ENCODE peak calls at places on chromosomes 13 and 19, in seven cellular contexts. O is PC-9, H is neural progenitor cell, P is lower lobe of right lung, U is fibroblast of lung, Q is tibial artery, D is cardiac muscle cell. N is an unnamed sample. For H3K4me1, the result is how much of the 10 kb centered on the place peaks cover.

GRCh38 chr13:31859546-31859945 is 120.2 kb downstream of the RXFP2 start:
- DNase-seq in O (no peak), H (no peak), P (no peak), U (no peak), Q (no peak), D (no peak), N (no peak)

GRCh38 chr13:40330950-40331349 is 335.5 kb downstream of the FOXO1 start:
- DNase-seq in O (peak), H (no peak), P (no peak), U (no peak), Q (no peak), D (no peak), N (no peak)

GRCh38 chr13:34578471-34578870 is 363.6 kb upstream of the NBEA start:
- DNase-seq in O (no peak), H (no peak), P (no peak), U (no peak), Q (no peak), D (peak), N (no peak)

GRCh38 chr13:98327326-98328314 is 150.6 kb upstream of the RNF113B start:
- DNase-seq in O (no peak), H (peak), P (no peak), U (peak), Q (no peak), D (peak), N (no peak)

GRCh38 chr13:109904218-109904617 is 117.8 kb upstream of the IRS2 start:
- DNase-seq in O (no peak), H (peak), P (no peak), U (no peak), Q (no peak), D (no peak), N (no peak)

GRCh38 chr19:33798701-33799111 is 2.0 kb downstream of the KCTD15 start:
- DNase-seq in O (no peak), H (peak), P (no peak), U (peak), Q (no peak), D (peak), N (no peak)

GRCh38 chr19:32824906-32825608 is 44.5 kb downstream of the SLC7A9 start:
- DNase-seq in O (no peak), H (peak), P (no peak), U (no peak), Q (no peak), D (no peak), N (no peak)

GRCh38 chr19:41619018-41619571 is 7.8 kb downstream of the CEACAM4 start:
- DNase-seq in O (no peak), H (no peak), P (no peak), U (no peak), Q (no peak), D (no peak), N (no peak)

GRCh38 chr13:93230466-93230865 is 3.9 kb downstream of the GPC6 start:
- DNase-seq in O (no peak), H (no peak), P (no peak), U (peak), Q (no peak), D (peak), N (no peak)

GRCh38 chr19:36833430-36833829 is 4.8 kb downstream of the ZNF790 start:
- DNase-seq in O (no peak), H (no peak), P (no peak), U (no peak), Q (no peak), D (no peak), N (no peak)

GRCh38 chr13:44876782-44877324 is 112.4 kb downstream of the NUFIP1 start:
- DNase-seq in O (no peak), H (peak), P (no peak), U (no peak), Q (no peak), D (no peak), N (no peak)

GRCh38 chr13:102580552-102581169 is 16.1 kb upstream of the TPP2 start:
- DNase-seq in O (peak), H (peak), P (no peak), U (peak), Q (no peak), D (peak), N (no peak)

DNA sequence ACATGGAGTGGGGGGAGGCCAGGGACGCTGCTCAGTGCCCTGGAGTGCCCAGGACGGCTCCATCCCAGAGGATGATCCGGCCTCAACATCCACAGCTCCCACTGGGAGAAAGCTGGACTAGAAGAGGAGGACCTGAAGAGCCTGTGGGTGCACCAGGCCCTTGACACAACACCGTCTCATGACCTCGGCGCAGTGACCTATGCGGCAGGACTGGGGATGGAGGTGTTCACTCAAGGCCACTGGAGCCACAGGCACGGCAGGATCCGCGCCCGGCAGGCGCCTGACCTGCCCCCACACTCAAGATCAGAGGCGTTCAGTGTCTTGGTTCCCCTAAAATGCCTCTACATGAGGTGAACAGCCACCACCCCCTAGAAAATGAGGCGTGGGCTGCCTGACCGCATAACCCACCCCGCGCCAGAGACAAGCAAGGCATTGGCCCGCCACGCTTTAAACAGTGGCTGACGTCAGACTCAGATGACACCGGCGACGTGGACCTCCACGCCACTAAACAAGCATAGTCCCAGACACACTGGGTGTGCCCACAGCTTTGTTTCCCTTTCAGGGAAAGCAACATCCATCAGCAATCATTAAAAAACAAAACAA is 8.0 kb downstream of the SGTA start:
- DNase-seq in O (no peak), H (no peak), P (peak), U (no peak), Q (no peak), D (no peak), N (no peak)
- H3K27ac ChIP-seq in O (no peak), H (no peak), P (peak), U (no peak), Q (no peak), D (peak), N (peak)

GRCh38 chr13:99501952-99502310 is 659 bp downstream of the TM9SF2 start:
- DNase-seq in O (no peak), H (no peak), P (peak), U (peak), Q (no peak), D (peak), N (no peak)

GRCh38 chr13:99507054-99507453 is 5.8 kb downstream of the TM9SF2 start:
- DNase-seq in O (no peak), H (no peak), P (no peak), U (no peak), Q (no peak), D (no peak), N (no peak)

GRCh38 chr13:99505814-99506269 is 4.6 kb downstream of the TM9SF2 start:
- DNase-seq in O (no peak), H (no peak), P (no peak), U (peak), Q (no peak), D (peak), N (no peak)

GRCh38 chr13:99509477-99509876 is 8.2 kb downstream of the TM9SF2 start:
- DNase-seq in O (no peak), H (no peak), P (no peak), U (no peak), Q (no peak), D (no peak), N (no peak)

GRCh38 chr13:99506632-99507031 is 5.4 kb downstream of the TM9SF2 start:
- DNase-seq in O (no peak), H (no peak), P (no peak), U (no peak), Q (no peak), D (no peak), N (no peak)
- H3K4me1 ChIP-seq in O (under half), H (under half), P (half or more), U (under half), Q (half or more), D (under half), N (half or more)

DNA sequence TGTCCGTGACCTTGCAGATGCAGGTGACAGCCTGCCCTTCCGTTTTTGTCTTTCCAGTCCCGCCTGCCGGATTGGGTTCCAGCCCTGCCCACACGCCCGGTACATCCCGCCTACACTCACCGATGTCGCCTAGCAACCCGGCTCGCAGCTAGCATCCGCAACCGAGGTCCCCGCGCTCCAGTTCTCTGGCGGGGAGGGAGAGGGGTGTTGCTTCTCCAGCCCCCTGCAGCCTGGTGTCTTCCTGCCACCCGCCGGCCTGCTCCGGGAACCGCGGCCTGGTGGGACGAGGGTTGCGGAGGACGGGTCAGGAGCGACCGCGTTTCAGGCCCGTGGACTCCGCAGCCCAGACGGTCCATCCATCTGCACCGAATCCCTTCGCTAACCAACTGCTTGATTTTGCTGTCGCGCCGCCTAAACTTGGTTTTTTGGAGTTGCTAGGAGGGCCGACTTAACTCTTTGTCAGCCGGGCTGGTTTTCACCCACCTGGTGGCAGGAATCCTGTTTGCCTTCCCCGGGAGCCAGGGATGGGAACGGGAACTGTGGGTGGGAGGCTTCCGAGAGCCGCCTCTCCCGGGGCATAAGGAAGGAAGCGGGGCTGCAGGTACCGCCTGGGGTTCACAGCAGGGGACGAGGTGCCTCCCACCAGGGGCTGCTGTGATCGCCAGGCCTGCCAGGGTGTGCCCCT is 15.4 kb upstream of the MATK start:
- DNase-seq in O (no peak), H (peak), P (peak), U (no peak), Q (no peak), D (peak), N (peak)
- TF ChIP-seq CTCF in O (no peak), H (peak), P (peak), U (peak), Q (no peak), D (peak), N (no peak)

GRCh38 chr19:46764817-46765291 is 18.6 kb upstream of the STRN4 start:
- DNase-seq in O (peak), H (no peak), P (no peak), U (no peak), Q (no peak), D (no peak), N (no peak)
- H3K27ac ChIP-seq in O (no peak), H (no peak), P (no peak), U (no peak), Q (no peak), D (no peak), N (no peak)

DNA sequence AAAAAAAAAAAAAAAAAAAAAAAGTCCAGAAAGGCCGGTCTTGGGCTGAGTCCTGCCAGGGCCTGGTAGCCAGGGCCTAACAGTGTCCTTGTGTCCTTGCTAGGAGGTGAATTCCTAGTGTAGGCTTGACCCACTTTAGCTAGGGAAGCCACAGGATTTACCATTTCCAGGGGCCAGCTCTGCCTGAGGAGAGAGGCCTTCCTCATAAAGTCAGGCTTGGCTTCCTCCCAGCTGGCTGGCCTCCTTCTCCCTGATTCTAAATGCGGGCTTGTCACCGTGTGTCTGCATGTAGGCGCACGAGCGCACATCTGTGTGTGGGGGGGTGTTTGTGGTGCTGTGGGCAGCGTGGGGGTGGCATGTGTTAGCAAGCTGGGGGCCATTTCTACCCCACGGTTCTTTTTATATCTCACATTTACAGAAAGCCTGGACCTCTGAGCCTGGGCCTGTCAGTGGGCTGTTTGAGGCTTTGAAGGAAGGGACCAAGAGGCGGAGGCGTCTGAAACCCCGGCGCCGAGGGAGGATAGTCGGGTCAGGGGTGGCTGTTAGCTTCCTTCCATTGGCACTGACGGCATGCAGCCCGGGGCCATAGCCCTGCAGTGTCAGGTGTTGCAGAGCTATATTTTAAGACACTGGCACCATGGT is 31.7 kb downstream of the IER2 start:
- DNase-seq in O (no peak), H (no peak), P (peak), U (peak), Q (peak), D (peak), N (no peak)
- H3K4me1 ChIP-seq in O (under half), H (under half), P (under half), U (under half), Q (under half), D (under half), N (under half)

GRCh38 chr19:54436561-54437229 is 12.3 kb upstream of the LENG8 start:
- DNase-seq in O (no peak), H (no peak), P (no peak), U (no peak), Q (no peak), D (no peak), N (no peak)
- TF ChIP-seq CTCF in O (no peak), H (no peak), P (no peak), U (no peak), Q (no peak), D (no peak), N (no peak)

GRCh38 chr13:79808475-79808874 is 327.5 kb downstream of the NDFIP2 start:
- DNase-seq in O (no peak), H (no peak), P (no peak), U (no peak), Q (no peak), D (no peak), N (peak)

GRCh38 chr13:79810671-79811070 is 329.7 kb downstream of the NDFIP2 start:
- DNase-seq in O (peak), H (peak), P (no peak), U (peak), Q (no peak), D (peak), N (no peak)

GRCh38 chr13:79811170-79811569 is 330.2 kb downstream of the NDFIP2 start:
- DNase-seq in O (no peak), H (no peak), P (no peak), U (no peak), Q (no peak), D (no peak), N (no peak)

GRCh38 chr13:79812070-79812850 is 331.3 kb downstream of the NDFIP2 start:
- DNase-seq in O (no peak), H (no peak), P (no peak), U (no peak), Q (no peak), D (no peak), N (no peak)

GRCh38 chr13:79810018-79810417 is 329.1 kb downstream of the NDFIP2 start:
- DNase-seq in O (no peak), H (no peak), P (no peak), U (no peak), Q (no peak), D (no peak), N (no peak)
- H3K27ac ChIP-seq in O (no peak), H (no peak), P (no peak), U (no peak), Q (no peak), D (peak), N (no peak)

GRCh38 chr13:77029436-77029835 is 2.5 kb upstream of the FBXL3 start:
- DNase-seq in O (no peak), H (no peak), P (no peak), U (no peak), Q (no peak), D (no peak), N (no peak)
- H3K4me1 ChIP-seq in O (under half), H (under half), P (under half), U (under half), Q (under half), D (under half), N (under half)

N was measured in left lung.